ENCODE peak calls at places on chromosome 10, in four cellular contexts. J is heart right ventricle, L is fibroblast of lung, U is hepatocyte. D is an unnamed sample.

GRCh38 chr10:6151087-6151977 is 51.4 kb upstream of the PFKFB3 start:
- DNase-seq in J (peak), L (peak), U (peak), D (no peak)

GRCh38 chr10:21724695-21725371 is 190.8 kb downstream of the MLLT10 start:
- DNase-seq in J (peak), L (peak), U (peak), D (peak)

GRCh38 chr10:50421026-50421719 is 169.9 kb upstream of the ASAH2 start:
- DNase-seq in J (peak), L (peak), U (peak), D (no peak)

GRCh38 chr10:103576862-103577261 is 83.4 kb downstream of the NEURL1 start:
- DNase-seq in J (no peak), L (no peak), U (no peak), D (no peak)

GRCh38 chr10:34124522-34125035 is 690.5 kb downstream of the PARD3 start:
- DNase-seq in J (no peak), L (peak), U (peak), D (no peak)

GRCh38 chr10:6009159-6009558 is 31.8 kb upstream of the IL15RA start:
- DNase-seq in J (no peak), L (peak), U (no peak), D (no peak)

GRCh38 chr10:110214380-110214826 is 7.0 kb downstream of the MXI1 start:
- DNase-seq in J (no peak), L (peak), U (no peak), D (no peak)

GRCh38 chr10:373516-374309 is 238.5 kb downstream of the ZMYND11 start:
- DNase-seq in J (no peak), L (peak), U (peak), D (no peak)

GRCh38 chr10:14822879-14823755 is 14.7 kb downstream of the CDNF start:
- DNase-seq in J (peak), L (peak), U (peak), D (no peak)

GRCh38 chr10:114110174-114110972 is 63.6 kb downstream of the CCDC186 start:
- DNase-seq in J (no peak), L (no peak), U (peak), D (no peak)

GRCh38 chr10:126872768-126873167 is 32.5 kb upstream of the DOCK1 start:
- DNase-seq in J (no peak), L (peak), U (no peak), D (no peak)

GRCh38 chr10:62019685-62020361 is 118.3 kb downstream of the ARID5B start:
- DNase-seq in J (no peak), L (peak), U (no peak), D (no peak)

GRCh38 chr10:73773152-73773879 is 8.5 kb upstream of the CHCHD1 start:
- DNase-seq in J (no peak), L (no peak), U (no peak), D (no peak)

GRCh38 chr10:61942997-61943457 is 41.5 kb downstream of the ARID5B start:
- DNase-seq in J (no peak), L (peak), U (no peak), D (no peak)

GRCh38 chr10:98815039-98815660 is 368.4 kb upstream of the HPS1 start:
- DNase-seq in J (no peak), L (no peak), U (no peak), D (no peak)

GRCh38 chr10:102869290-102870198 is at the start of gene AS3MT:
- DNase-seq in J (peak), L (peak), U (peak), D (no peak)

GRCh38 chr10:60521974-60522405 is 132.3 kb upstream of the ANK3 start:
- DNase-seq in J (no peak), L (peak), U (peak), D (no peak)

GRCh38 chr10:75926763-75927162 is 495.3 kb downstream of the LRMDA start:
- DNase-seq in J (no peak), L (no peak), U (no peak), D (no peak)

GRCh38 chr10:103548581-103549348 is 55.3 kb downstream of the NEURL1 start:
- DNase-seq in J (no peak), L (no peak), U (peak), D (no peak)

GRCh38 chr10:79247373-79248137 is 99.7 kb upstream of the PPIF start:
- DNase-seq in J (no peak), L (no peak), U (no peak), D (no peak)
- H3K27ac ChIP-seq in J (peak), L (no peak), U (no peak), D (no peak)

GRCh38 chr10:77901743-77902142 is 24.8 kb downstream of the DLG5 start:
- DNase-seq in J (no peak), L (no peak), U (no peak), D (no peak)

GRCh38 chr10:77904110-77904860 is 22.3 kb downstream of the DLG5 start:
- DNase-seq in J (no peak), L (no peak), U (no peak), D (no peak)

GRCh38 chr10:77899690-77900089 is 26.9 kb downstream of the DLG5 start:
- DNase-seq in J (no peak), L (no peak), U (no peak), D (no peak)

GRCh38 chr10:77905086-77905735 is 21.3 kb downstream of the DLG5 start:
- DNase-seq in J (no peak), L (no peak), U (no peak), D (no peak)

DNA sequence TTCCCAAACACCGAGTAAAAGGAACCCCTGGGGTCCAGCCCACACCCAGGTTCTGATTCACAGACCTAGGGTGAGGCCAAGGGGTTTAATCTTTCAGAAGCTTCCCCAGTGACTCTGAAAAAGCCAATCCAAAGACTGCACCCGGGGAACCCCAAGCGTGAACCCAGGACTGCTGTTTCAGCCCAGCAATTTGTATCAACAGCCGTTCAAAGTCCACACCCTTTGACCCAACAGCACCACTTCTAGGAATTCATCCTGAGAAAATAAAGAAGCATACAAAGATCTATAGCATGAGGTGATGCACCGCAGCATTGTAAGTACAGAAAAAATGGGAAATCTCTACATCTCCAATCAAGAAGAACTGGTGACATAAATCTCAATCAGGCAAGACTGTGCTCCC is 24.4 kb downstream of the DLG5 start:
- DNase-seq in J (no peak), L (no peak), U (peak), D (no peak)
- H3K27ac ChIP-seq in J (no peak), L (no peak), U (peak), D (peak)

GRCh38 chr10:97584060-97584797 is at the start of gene HOGA1:
- DNase-seq in J (peak), L (peak), U (peak), D (peak)
- H3K27ac ChIP-seq in J (peak), L (no peak), U (peak), D (no peak)

DNA sequence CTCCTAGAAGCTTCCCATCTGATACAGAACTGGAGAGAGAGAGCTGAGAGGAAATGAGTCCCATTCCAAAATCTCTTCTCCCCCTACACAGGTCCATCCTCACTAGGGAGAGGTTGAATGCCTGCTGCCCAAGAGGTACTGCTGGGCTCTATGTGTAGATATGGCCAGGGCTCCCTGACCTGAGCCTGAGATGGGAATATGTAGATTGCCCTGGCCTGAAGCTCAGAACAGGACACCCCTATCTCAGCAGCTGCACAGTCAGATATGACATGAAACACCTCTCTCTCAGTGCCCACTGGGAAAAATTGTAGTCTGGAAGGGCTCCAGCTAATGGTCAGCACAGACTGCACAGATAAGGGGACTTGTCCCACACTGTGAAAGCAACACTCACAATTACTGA is 3.1 kb upstream of the IFIT1B start:
- DNase-seq in J (no peak), L (peak), U (no peak), D (no peak)
- H3K27ac ChIP-seq in J (peak), L (peak), U (peak), D (peak)

DNA sequence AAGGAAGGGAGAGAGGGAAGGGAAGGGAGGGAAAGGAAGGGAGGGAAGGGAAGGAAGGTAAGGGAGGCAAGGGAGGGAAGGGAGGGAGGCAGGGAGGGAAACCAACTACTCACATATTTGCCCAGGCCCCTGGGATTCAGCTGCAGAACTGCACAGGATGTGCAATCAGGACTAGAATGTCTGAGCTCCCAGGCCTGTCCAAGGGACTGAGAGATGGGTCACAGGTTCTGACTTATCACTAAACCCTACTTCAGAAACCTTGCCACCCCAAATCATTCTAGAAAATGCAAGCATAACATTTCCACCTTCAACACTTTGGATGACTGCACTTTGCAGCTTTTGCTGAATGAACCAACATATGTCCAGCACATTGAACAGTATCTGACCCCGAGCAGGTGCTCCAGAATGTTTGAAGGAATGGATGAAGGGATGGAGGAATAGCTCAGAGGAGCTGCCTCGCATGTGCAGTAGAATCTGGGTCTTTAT is 245.3 kb downstream of the KCNMA1 start:
- DNase-seq in J (no peak), L (peak), U (no peak), D (no peak)
- H3K27ac ChIP-seq in J (no peak), L (peak), U (no peak), D (peak)

DNA sequence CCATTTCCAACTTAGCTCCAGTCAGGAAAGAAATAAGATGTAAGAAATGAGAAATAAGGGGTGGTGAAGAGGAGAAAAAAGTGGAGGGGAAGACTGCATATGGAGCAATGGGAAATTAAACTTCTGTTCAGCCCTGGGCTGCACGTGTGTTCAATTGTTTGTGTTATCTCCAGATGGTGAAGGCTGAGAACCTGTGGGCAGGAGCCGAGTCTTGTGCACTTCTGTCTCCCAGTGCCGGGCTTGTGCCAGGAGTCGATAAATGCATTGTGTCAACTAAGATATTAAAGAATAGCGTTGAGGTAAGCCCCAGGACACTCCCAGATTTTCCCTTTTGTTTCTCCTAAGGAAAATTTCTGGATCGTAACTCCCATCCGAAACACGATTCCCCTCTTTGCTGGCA is 98.2 kb downstream of the PRLHR start:
- DNase-seq in J (no peak), L (no peak), U (no peak), D (no peak)
- H3K27ac ChIP-seq in J (no peak), L (no peak), U (no peak), D (no peak)

GRCh38 chr10:72029414-72029813 is 58.9 kb downstream of the SPOCK2 start:
- DNase-seq in J (no peak), L (no peak), U (no peak), D (no peak)

GRCh38 chr10:72030762-72031543 is 57.4 kb downstream of the SPOCK2 start:
- DNase-seq in J (peak), L (no peak), U (peak), D (no peak)

GRCh38 chr10:72034040-72034499 is 54.3 kb downstream of the SPOCK2 start:
- DNase-seq in J (no peak), L (no peak), U (no peak), D (no peak)

GRCh38 chr10:72034761-72035160 is 53.6 kb downstream of the SPOCK2 start:
- DNase-seq in J (no peak), L (no peak), U (no peak), D (no peak)

DNA sequence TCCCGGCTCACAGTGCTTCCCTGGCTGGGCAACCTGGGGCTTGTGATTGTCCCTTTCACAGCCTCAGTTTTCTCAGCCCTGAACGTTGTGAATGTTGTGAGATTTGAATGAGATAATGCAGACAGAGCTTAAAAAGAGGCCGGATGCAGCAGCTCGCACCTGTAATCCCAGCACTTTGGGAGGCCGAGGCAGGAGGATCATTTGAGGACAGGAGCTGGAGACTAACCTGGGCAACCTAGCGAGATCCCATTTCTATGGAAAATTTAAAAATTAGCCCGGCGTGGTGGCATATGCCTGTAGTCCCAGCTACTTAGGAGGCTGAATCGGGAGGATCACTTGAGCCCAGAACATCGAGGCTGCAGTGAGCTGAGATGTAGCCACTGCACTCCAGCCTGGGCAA is 56.6 kb downstream of the SPOCK2 start:
- DNase-seq in J (no peak), L (no peak), U (no peak), D (no peak)
- H3K27ac ChIP-seq in J (no peak), L (no peak), U (peak), D (no peak)

GRCh38 chr10:117627561-117627960 is 85.0 kb downstream of the EMX2 start:
- DNase-seq in J (no peak), L (no peak), U (no peak), D (no peak)

GRCh38 chr10:117626228-117626627 is 83.7 kb downstream of the EMX2 start:
- DNase-seq in J (no peak), L (no peak), U (no peak), D (no peak)

GRCh38 chr10:117635851-117636250 is 93.3 kb downstream of the EMX2 start:
- DNase-seq in J (no peak), L (no peak), U (no peak), D (no peak)

GRCh38 chr10:117632406-117632805 is 89.9 kb downstream of the EMX2 start:
- DNase-seq in J (no peak), L (no peak), U (peak), D (no peak)

GRCh38 chr10:117631276-117632151 is 89.0 kb downstream of the EMX2 start:
- DNase-seq in J (no peak), L (no peak), U (peak), D (no peak)
- H3K27ac ChIP-seq in J (no peak), L (no peak), U (no peak), D (no peak)

GRCh38 chr10:77837248-77837924 is 89.2 kb downstream of the DLG5 start:
- DNase-seq in J (no peak), L (peak), U (no peak), D (no peak)
- H3K27ac ChIP-seq in J (no peak), L (no peak), U (no peak), D (peak)